ENCODE peak calls at places on chromosomes 5 and 9, in eight cellular contexts. One of them, this sample, is unnamed.

GRCh38 chr5:10519729-10520128 is 44.1 kb upstream of the ANKRD33B start:
- DNase-seq in RPMI8226: no peak
- DNase-seq in fibroblast of pulmonary artery: no peak
- DNase-seq in HT-29: no peak
- DNase-seq in amygdala: no peak
- DNase-seq in NCI-H1092 treated with DMSO at 0.1 percent for 48 hours: no peak
- DNase-seq in endothelial cell: no peak
- DNase-seq in RWPE1: no peak
- DNase-seq in this sample: no peak

GRCh38 chr5:149383399-149383798 is 4.3 kb upstream of the IL17B start:
- DNase-seq in amygdala: no peak
- DNase-seq in fibroblast of pulmonary artery: no peak
- DNase-seq in NCI-H1092 treated with DMSO at 0.1 percent for 48 hours: no peak
- DNase-seq in RPMI8226: no peak
- DNase-seq in endothelial cell: no peak
- DNase-seq in RWPE1: no peak
- DNase-seq in HT-29: no peak
- DNase-seq in this sample: no peak

GRCh38 chr9:133421615-133422542 is at the start of gene ADAMTS13:
- DNase-seq in amygdala: no peak
- DNase-seq in RPMI8226: peak; percentile 49
- DNase-seq in RWPE1: no peak
- DNase-seq in fibroblast of pulmonary artery: no peak
- DNase-seq in endothelial cell: no peak
- DNase-seq in HT-29: no peak
- DNase-seq in NCI-H1092 treated with DMSO at 0.1 percent for 48 hours: no peak
- DNase-seq in this sample: no peak

GRCh38 chr9:19495186-19496028 is 86.6 kb downstream of the ACER2 start:
- DNase-seq in fibroblast of pulmonary artery: no peak
- DNase-seq in amygdala: no peak
- DNase-seq in NCI-H1092 treated with DMSO at 0.1 percent for 48 hours: no peak
- DNase-seq in RPMI8226: no peak
- DNase-seq in HT-29: no peak
- DNase-seq in endothelial cell: no peak
- DNase-seq in RWPE1: no peak
- DNase-seq in this sample: no peak

GRCh38 chr9:133155156-133155555 is 8.6 kb downstream of the GBGT1 start:
- DNase-seq in RWPE1: no peak
- DNase-seq in amygdala: no peak
- DNase-seq in NCI-H1092 treated with DMSO at 0.1 percent for 48 hours: no peak
- DNase-seq in fibroblast of pulmonary artery: no peak
- DNase-seq in RPMI8226: no peak
- DNase-seq in endothelial cell: no peak
- DNase-seq in HT-29: no peak
- DNase-seq in this sample: no peak

GRCh38 chr5:84032404-84032803 is 311.7 kb upstream of the HAPLN1 start:
- DNase-seq in NCI-H1092 treated with DMSO at 0.1 percent for 48 hours: no peak
- DNase-seq in RPMI8226: no peak
- DNase-seq in fibroblast of pulmonary artery: peak; percentile 16
- DNase-seq in endothelial cell: no peak
- DNase-seq in amygdala: no peak
- DNase-seq in HT-29: no peak
- DNase-seq in RWPE1: no peak
- DNase-seq in this sample: peak; percentile 38

GRCh38 chr9:128818839-128819715 is 777 bp downstream of the ENDOG start:
- DNase-seq in HT-29: peak; percentile 38
- DNase-seq in RWPE1: peak; percentile 64
- DNase-seq in fibroblast of pulmonary artery: no peak
- DNase-seq in NCI-H1092 treated with DMSO at 0.1 percent for 48 hours: peak; percentile 39
- DNase-seq in amygdala: no peak
- DNase-seq in endothelial cell: peak; percentile 42
- DNase-seq in RPMI8226: peak; percentile 75
- DNase-seq in this sample: no peak

GRCh38 chr5:5544094-5544663 is 121.7 kb downstream of the ICE1 start:
- DNase-seq in NCI-H1092 treated with DMSO at 0.1 percent for 48 hours: no peak
- DNase-seq in endothelial cell: no peak
- DNase-seq in fibroblast of pulmonary artery: no peak
- DNase-seq in HT-29: no peak
- DNase-seq in RWPE1: no peak
- DNase-seq in RPMI8226: no peak
- DNase-seq in amygdala: no peak
- DNase-seq in this sample: no peak

GRCh38 chr9:76206821-76207220 is 187.4 kb downstream of the RFK start:
- DNase-seq in endothelial cell: no peak
- DNase-seq in RWPE1: no peak
- DNase-seq in fibroblast of pulmonary artery: no peak
- DNase-seq in amygdala: no peak
- DNase-seq in HT-29: no peak
- DNase-seq in NCI-H1092 treated with DMSO at 0.1 percent for 48 hours: no peak
- DNase-seq in RPMI8226: no peak
- DNase-seq in this sample: no peak

GRCh38 chr5:113789769-113790168 is 276.3 kb downstream of the YTHDC2 start:
- DNase-seq in RWPE1: no peak
- DNase-seq in NCI-H1092 treated with DMSO at 0.1 percent for 48 hours: no peak
- DNase-seq in fibroblast of pulmonary artery: no peak
- DNase-seq in RPMI8226: no peak
- DNase-seq in amygdala: no peak
- DNase-seq in endothelial cell: no peak
- DNase-seq in HT-29: no peak
- DNase-seq in this sample: no peak

GRCh38 chr5:106423109-106423897 is 1247.4 kb downstream of the EFNA5 start:
- DNase-seq in RPMI8226: no peak
- DNase-seq in amygdala: no peak
- DNase-seq in HT-29: no peak
- DNase-seq in NCI-H1092 treated with DMSO at 0.1 percent for 48 hours: no peak
- DNase-seq in RWPE1: no peak
- DNase-seq in fibroblast of pulmonary artery: no peak
- DNase-seq in endothelial cell: no peak
- DNase-seq in this sample: no peak

GRCh38 chr5:94693043-94693822 is 74.8 kb downstream of the SLF1 start:
- DNase-seq in fibroblast of pulmonary artery: peak; percentile 91
- DNase-seq in HT-29: peak; percentile 51
- DNase-seq in amygdala: no peak
- DNase-seq in endothelial cell: no peak
- DNase-seq in NCI-H1092 treated with DMSO at 0.1 percent for 48 hours: peak; percentile 51
- DNase-seq in RPMI8226: peak; percentile 12
- DNase-seq in RWPE1: peak; percentile 64
- DNase-seq in this sample: peak; percentile 82

GRCh38 chr9:22148876-22149637 is 140.0 kb upstream of the CDKN2B start:
- DNase-seq in RPMI8226: no peak
- DNase-seq in HT-29: no peak
- DNase-seq in fibroblast of pulmonary artery: no peak
- DNase-seq in endothelial cell: no peak
- DNase-seq in amygdala: no peak
- DNase-seq in RWPE1: no peak
- DNase-seq in NCI-H1092 treated with DMSO at 0.1 percent for 48 hours: no peak
- DNase-seq in this sample: peak; percentile 47

GRCh38 chr9:85248514-85249312 is 493.0 kb downstream of the AGTPBP1 start:
- DNase-seq in amygdala: no peak
- DNase-seq in NCI-H1092 treated with DMSO at 0.1 percent for 48 hours: no peak
- DNase-seq in fibroblast of pulmonary artery: peak; percentile 53
- DNase-seq in endothelial cell: no peak
- DNase-seq in RPMI8226: no peak
- DNase-seq in RWPE1: peak; percentile 62
- DNase-seq in HT-29: no peak
- DNase-seq in this sample: peak; percentile 73

GRCh38 chr9:70609542-70610286 is 195.3 kb upstream of the KLF9 start:
- DNase-seq in HT-29: no peak
- DNase-seq in amygdala: no peak
- DNase-seq in NCI-H1092 treated with DMSO at 0.1 percent for 48 hours: no peak
- DNase-seq in endothelial cell: no peak
- DNase-seq in RWPE1: peak; percentile 68
- DNase-seq in RPMI8226: peak; percentile 37
- DNase-seq in fibroblast of pulmonary artery: peak; percentile 94
- DNase-seq in this sample: peak; percentile 82

GRCh38 chr5:131968396-131968954 is 23.0 kb upstream of the MEIKIN start:
- DNase-seq in endothelial cell: no peak
- DNase-seq in HT-29: no peak
- DNase-seq in RWPE1: no peak
- DNase-seq in NCI-H1092 treated with DMSO at 0.1 percent for 48 hours: no peak
- DNase-seq in RPMI8226: no peak
- DNase-seq in amygdala: no peak
- DNase-seq in fibroblast of pulmonary artery: peak; percentile 17
- DNase-seq in this sample: peak; percentile 33